ENCODE peak calls at places on chromosomes 6 and 20, in five cellular contexts. H is choroid plexus epithelial cell, I is brain microvascular endothelial cell, L is mesendoderm, Q is ovary. S is an unnamed sample.

GRCh38 chr6:96014846-96015245 is 928 bp upstream of the FUT9 start:
- DNase-seq in H (no peak), Q (no peak), I (no peak), L (no peak), S (no peak)

GRCh38 chr20:34078540-34078939 is 33.5 kb downstream of the EIF2S2 start:
- DNase-seq in L (no peak), I (no peak), H (no peak), Q (no peak), S (no peak)

GRCh38 chr6:113500221-113500620 is 356.9 kb upstream of the MARCKS start:
- DNase-seq in I (no peak), L (peak), H (no peak), Q (no peak), S (no peak)

GRCh38 chr6:161228911-161229591 is 44.8 kb downstream of the AGPAT4 start:
- DNase-seq in L (peak), I (peak), Q (no peak), H (peak), S (no peak)

GRCh38 chr6:2596222-2596621 is 154.5 kb downstream of the MYLK4 start:
- DNase-seq in L (peak), I (no peak), Q (no peak), H (no peak), S (no peak)

GRCh38 chr20:20440473-20440872 is 72.6 kb downstream of the INSM1 start:
- DNase-seq in I (no peak), H (no peak), Q (no peak), L (no peak), S (no peak)

GRCh38 chr6:132763269-132763668 is 5.6 kb upstream of the VNN2 start:
- DNase-seq in Q (no peak), I (no peak), H (no peak), L (peak), S (no peak)

GRCh38 chr6:77123527-77123926 is 339.8 kb downstream of the HTR1B start:
- DNase-seq in Q (no peak), I (no peak), H (no peak), L (no peak), S (no peak)

GRCh38 chr6:141153563-141153962 is 979.2 kb upstream of the GJE1 start:
- DNase-seq in H (no peak), I (no peak), Q (no peak), L (peak), S (no peak)

GRCh38 chr6:152049502-152049901 is 242.0 kb downstream of the ESR1 start:
- DNase-seq in H (no peak), Q (no peak), I (no peak), L (no peak), S (no peak)

GRCh38 chr20:34883809-34884208 is 7.4 kb downstream of the ACSS2 start:
- DNase-seq in Q (no peak), H (no peak), I (no peak), L (no peak), S (no peak)

GRCh38 chr20:17613328-17614175 is 43.7 kb downstream of the DSTN start:
- DNase-seq in I (no peak), H (no peak), L (no peak), Q (no peak), S (no peak)

GRCh38 chr6:11177271-11177670 is 55.2 kb downstream of the NEDD9 start:
- DNase-seq in I (no peak), Q (no peak), H (no peak), L (no peak), S (no peak)

GRCh38 chr6:7568021-7568420 is 22.0 kb upstream of the SNRNP48 start:
- DNase-seq in I (peak), H (peak), L (no peak), Q (no peak), S (no peak)

GRCh38 chr6:78954740-78955139 is 87.4 kb downstream of the IRAK1BP1 start:
- DNase-seq in L (no peak), I (no peak), Q (no peak), H (no peak), S (no peak)

GRCh38 chr6:16591681-16592549 is 169.3 kb downstream of the ATXN1 start:
- DNase-seq in L (no peak), I (peak), H (no peak), Q (no peak), S (no peak)

GRCh38 chr6:6005467-6006427 is 978 bp downstream of the NRN1 start:
- DNase-seq in L (peak), Q (no peak), I (no peak), H (no peak), S (no peak)

GRCh38 chr6:16224409-16224808 is 14.0 kb upstream of the GMPR start:
- DNase-seq in H (no peak), L (no peak), I (no peak), Q (no peak), S (no peak)

GRCh38 chr6:18845891-18846290 is 458.7 kb downstream of the RNF144B start:
- DNase-seq in I (no peak), Q (no peak), H (no peak), L (no peak), S (no peak)

GRCh38 chr20:49685809-49686208 is 27.9 kb downstream of the B4GALT5 start:
- DNase-seq in L (no peak), H (peak), I (no peak), Q (no peak), S (no peak)

GRCh38 chr6:24405262-24405661 is 2.5 kb downstream of the MRS2 start:
- DNase-seq in L (no peak), I (no peak), Q (no peak), H (no peak), S (no peak)
- H3K4me3 ChIP-seq in L (no peak), I (no peak), Q (no peak), H (no peak), S (no peak)

GRCh38 chr6:73314577-73315492 is 39.2 kb downstream of the DPPA5 start:
- DNase-seq in H (no peak), L (no peak), I (no peak), Q (no peak), S (no peak)
- H3K4me3 ChIP-seq in H (peak), L (no peak), I (peak), Q (no peak), S (peak)

DNA sequence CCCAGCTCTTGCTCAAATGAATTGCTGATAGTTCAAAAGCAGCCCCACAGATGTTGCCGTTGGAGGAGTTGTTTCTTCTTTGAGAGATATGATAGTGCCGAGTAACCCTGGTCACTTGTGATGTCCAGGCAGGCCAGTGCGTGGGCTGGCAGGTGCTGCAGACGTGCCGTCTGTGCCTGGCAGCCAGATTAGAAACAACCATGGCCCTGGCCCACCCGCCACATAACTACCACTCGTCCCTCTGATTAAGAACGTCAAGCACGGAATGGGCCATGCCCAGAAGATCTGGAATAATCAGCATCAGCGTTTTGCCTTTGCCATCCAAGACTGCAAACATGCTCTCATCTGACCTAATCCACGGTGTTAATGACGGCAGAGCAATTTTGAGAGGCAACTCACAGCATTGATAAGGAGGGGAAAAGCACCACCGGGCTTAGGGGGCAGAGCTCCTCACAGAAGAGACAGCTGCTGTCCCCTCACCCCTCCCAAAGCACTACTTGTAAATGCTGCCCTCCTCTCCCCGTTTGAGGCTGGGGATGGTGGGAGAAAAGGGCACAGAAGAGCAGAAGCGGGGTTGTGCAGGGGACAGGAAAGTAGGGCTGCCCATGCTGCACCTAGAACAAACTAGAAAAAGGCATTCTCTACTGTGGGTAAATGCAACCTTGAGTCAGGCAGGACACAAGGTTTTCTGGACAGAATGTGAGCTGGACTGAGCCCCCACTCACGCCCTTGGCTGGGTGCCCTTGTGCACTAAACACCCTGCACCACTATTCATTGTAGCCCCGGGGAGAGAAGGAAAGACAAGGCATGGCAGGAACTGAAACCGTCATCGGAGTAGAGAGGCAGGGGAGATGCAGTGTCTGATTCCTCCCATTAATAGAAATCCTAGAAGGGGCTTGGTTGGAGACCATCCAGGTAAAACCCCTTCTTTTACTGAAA is 5.3 kb upstream of the CPNE5 start:
- DNase-seq in I (no peak), Q (no peak), L (no peak), H (no peak), S (no peak)
- H3K4me3 ChIP-seq in I (no peak), Q (no peak), L (no peak), H (no peak), S (no peak)

GRCh38 chr20:63178445-63178818 is 37.5 kb downstream of the YTHDF1 start:
- DNase-seq in L (peak), Q (no peak), I (no peak), H (no peak), S (no peak)
- H3K4me3 ChIP-seq in L (no peak), Q (no peak), I (no peak), H (no peak), S (peak)

GRCh38 chr6:134315974-134316391 is 1.9 kb downstream of the SGK1 start:
- DNase-seq in L (no peak), H (peak), Q (no peak), I (no peak), S (no peak)

GRCh38 chr6:134318396-134319281 is 727 bp upstream of the SGK1 start:
- DNase-seq in I (no peak), H (no peak), L (no peak), Q (no peak), S (no peak)

GRCh38 chr6:134316733-134317431 is 1.0 kb downstream of the SGK1 start:
- DNase-seq in I (no peak), Q (no peak), H (no peak), L (peak), S (no peak)

GRCh38 chr6:134315189-134315588 is 2.7 kb downstream of the SGK1 start:
- DNase-seq in I (no peak), Q (no peak), L (no peak), H (no peak), S (no peak)

GRCh38 chr6:134317471-134318131 is at the start of gene SGK1:
- DNase-seq in I (peak), H (peak), Q (peak), L (peak), S (no peak)
- H3K4me3 ChIP-seq in I (peak), H (peak), Q (peak), L (no peak), S (peak)

DNA sequence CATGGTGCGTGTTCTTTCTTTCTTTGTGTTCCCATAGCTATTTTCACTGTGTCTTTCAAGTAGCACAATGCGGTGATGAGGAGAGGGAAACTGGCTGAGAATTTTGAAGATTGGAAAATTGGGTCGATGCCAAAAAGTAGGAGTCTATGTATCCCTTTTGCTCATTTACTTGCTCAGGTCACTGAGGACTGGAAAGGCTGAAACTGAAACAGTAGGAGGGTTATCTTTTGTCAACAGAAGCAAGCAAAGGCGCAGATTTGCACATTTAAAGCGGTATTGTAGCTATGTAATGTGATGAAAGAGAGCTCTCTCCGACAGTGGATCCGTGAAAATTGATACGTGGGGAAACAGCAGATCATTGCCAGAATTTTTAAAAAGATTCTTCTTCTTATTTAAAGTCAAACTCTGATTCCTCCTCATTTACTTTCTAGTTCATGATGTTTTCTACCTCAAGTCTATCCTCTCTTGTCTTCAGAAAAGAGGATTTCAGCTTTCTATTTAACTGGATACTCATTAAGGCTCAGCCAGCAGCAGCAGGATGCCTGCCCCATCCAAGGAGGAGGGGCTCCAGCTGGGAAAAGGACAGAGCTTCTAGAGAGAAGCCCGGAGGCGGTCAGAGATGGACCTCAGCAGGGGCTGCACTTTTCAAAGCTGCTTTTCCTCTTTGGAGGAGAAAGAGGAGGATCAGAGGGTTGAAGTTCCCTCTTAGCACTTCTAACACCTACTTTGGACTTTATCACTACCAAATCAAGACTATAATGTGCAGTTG is 15.9 kb upstream of the FYN start:
- DNase-seq in L (peak), I (no peak), H (peak), Q (peak), S (no peak)
- H3K4me3 ChIP-seq in L (no peak), I (peak), H (peak), Q (no peak), S (no peak)

GRCh38 chr6:119344306-119344705 is 5.3 kb downstream of the MAN1A1 start:
- DNase-seq in I (no peak), H (no peak), L (no peak), Q (no peak), S (no peak)
- H3K4me3 ChIP-seq in I (no peak), H (no peak), L (no peak), Q (no peak), S (no peak)

DNA sequence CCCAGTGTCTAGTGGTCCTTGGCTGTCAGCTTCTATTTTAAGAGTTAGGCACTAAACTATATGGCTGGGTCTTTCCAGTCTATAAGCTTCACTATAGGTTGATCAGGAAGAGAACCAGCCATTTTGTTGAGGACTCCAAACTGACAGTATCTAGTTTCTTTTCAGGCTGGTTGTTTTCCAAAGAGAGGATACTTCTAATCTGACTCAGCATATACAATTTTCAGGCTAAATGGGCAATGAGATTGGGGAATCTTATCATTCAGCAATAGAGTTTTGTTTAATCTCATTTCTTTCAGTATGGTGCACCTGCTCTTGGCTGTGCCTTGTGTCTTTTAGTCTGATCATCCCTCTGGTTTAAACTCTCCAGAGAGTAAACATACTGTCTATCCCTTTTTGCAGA is 20.4 kb upstream of the CTAGE9 start:
- DNase-seq in L (no peak), H (no peak), Q (no peak), I (no peak), S (no peak)
- H3K4me3 ChIP-seq in L (no peak), H (no peak), Q (no peak), I (no peak), S (no peak)

S was measured in ascending aorta.